ENCODE peak calls at places on chromosomes 6 and 20, in eight cellular contexts. One of them, this sample, is unnamed.

GRCh38 chr20:38303908-38304379 is at the start of gene BPI:
- DNase-seq in transverse colon: no peak
- DNase-seq in NCI-H1436: no peak
- DNase-seq in posterior cingulate gyrus: no peak
- DNase-seq in foreskin fibroblast: no peak
- DNase-seq in cardiac fibroblast: no peak
- DNase-seq in spleen: peak; percentile 88
- DNase-seq in lower leg skin: no peak
- DNase-seq in this sample: peak; percentile 16

GRCh38 chr6:123022980-123023379 is 26.9 kb downstream of the CLVS2 start:
- DNase-seq in transverse colon: no peak
- DNase-seq in lower leg skin: no peak
- DNase-seq in spleen: no peak
- DNase-seq in cardiac fibroblast: peak; percentile 38
- DNase-seq in foreskin fibroblast: no peak
- DNase-seq in posterior cingulate gyrus: no peak
- DNase-seq in NCI-H1436: no peak
- DNase-seq in this sample: no peak

GRCh38 chr20:4973330-4974097 is 27.8 kb downstream of the SLC23A2 start:
- DNase-seq in NCI-H1436: no peak
- DNase-seq in spleen: peak; percentile 85
- DNase-seq in lower leg skin: peak; percentile 89
- DNase-seq in foreskin fibroblast: peak; percentile 88
- DNase-seq in posterior cingulate gyrus: no peak
- DNase-seq in cardiac fibroblast: peak; percentile 86
- DNase-seq in transverse colon: peak; percentile 51
- DNase-seq in this sample: peak; percentile 66

GRCh38 chr20:50303573-50304500 is 113.2 kb downstream of the CEBPB start:
- DNase-seq in posterior cingulate gyrus: peak; percentile 75
- DNase-seq in lower leg skin: peak; percentile 96
- DNase-seq in transverse colon: peak; percentile 81
- DNase-seq in spleen: peak; percentile 66
- DNase-seq in foreskin fibroblast: peak; percentile 77
- DNase-seq in cardiac fibroblast: peak; percentile 85
- DNase-seq in NCI-H1436: peak; percentile 31
- DNase-seq in this sample: no peak

GRCh38 chr20:10448270-10449156 is 13.4 kb downstream of the SLX4IP start:
- DNase-seq in lower leg skin: no peak
- DNase-seq in spleen: no peak
- DNase-seq in NCI-H1436: no peak
- DNase-seq in transverse colon: no peak
- DNase-seq in cardiac fibroblast: no peak
- DNase-seq in posterior cingulate gyrus: no peak
- DNase-seq in foreskin fibroblast: no peak
- DNase-seq in this sample: no peak

GRCh38 chr20:40766790-40767529 is 77.9 kb upstream of the MAFB start:
- DNase-seq in lower leg skin: peak; percentile 45
- DNase-seq in NCI-H1436: no peak
- DNase-seq in cardiac fibroblast: no peak
- DNase-seq in foreskin fibroblast: no peak
- DNase-seq in spleen: no peak
- DNase-seq in posterior cingulate gyrus: no peak
- DNase-seq in transverse colon: no peak
- DNase-seq in this sample: no peak

GRCh38 chr6:80639243-80639642 is 532.8 kb downstream of the BCKDHB start:
- DNase-seq in spleen: no peak
- DNase-seq in lower leg skin: no peak
- DNase-seq in posterior cingulate gyrus: no peak
- DNase-seq in NCI-H1436: no peak
- DNase-seq in foreskin fibroblast: no peak
- DNase-seq in cardiac fibroblast: no peak
- DNase-seq in transverse colon: no peak
- DNase-seq in this sample: no peak

GRCh38 chr20:62740286-62741141 is 31.9 kb downstream of the NTSR1 start:
- DNase-seq in posterior cingulate gyrus: peak; percentile 69
- DNase-seq in transverse colon: peak; percentile 47
- DNase-seq in NCI-H1436: no peak
- DNase-seq in foreskin fibroblast: peak; percentile 92
- DNase-seq in spleen: peak; percentile 88
- DNase-seq in cardiac fibroblast: peak; percentile 94
- DNase-seq in lower leg skin: peak; percentile 92
- DNase-seq in this sample: peak; percentile 71

GRCh38 chr6:112034236-112034990 is 19.5 kb upstream of the CCN6 start:
- DNase-seq in NCI-H1436: no peak
- DNase-seq in spleen: no peak
- DNase-seq in foreskin fibroblast: no peak
- DNase-seq in posterior cingulate gyrus: no peak
- DNase-seq in transverse colon: no peak
- DNase-seq in lower leg skin: no peak
- DNase-seq in cardiac fibroblast: no peak
- DNase-seq in this sample: no peak

GRCh38 chr20:22578221-22579118 is 5.9 kb downstream of the FOXA2 start:
- DNase-seq in lower leg skin: no peak
- DNase-seq in foreskin fibroblast: no peak
- DNase-seq in transverse colon: peak; percentile 22
- DNase-seq in cardiac fibroblast: no peak
- DNase-seq in spleen: no peak
- DNase-seq in posterior cingulate gyrus: no peak
- DNase-seq in NCI-H1436: no peak
- DNase-seq in this sample: no peak

GRCh38 chr6:33958208-33958862 is 154.5 kb upstream of the MLN start:
- DNase-seq in spleen: peak; percentile 32
- DNase-seq in cardiac fibroblast: peak; percentile 6
- DNase-seq in posterior cingulate gyrus: no peak
- DNase-seq in transverse colon: no peak
- DNase-seq in foreskin fibroblast: no peak
- DNase-seq in lower leg skin: no peak
- DNase-seq in NCI-H1436: peak; percentile 55
- DNase-seq in this sample: peak; percentile 25

GRCh38 chr6:36249536-36249935 is 20.3 kb upstream of the PNPLA1 start:
- DNase-seq in posterior cingulate gyrus: no peak
- DNase-seq in foreskin fibroblast: no peak
- DNase-seq in NCI-H1436: no peak
- DNase-seq in lower leg skin: no peak
- DNase-seq in spleen: no peak
- DNase-seq in transverse colon: no peak
- DNase-seq in cardiac fibroblast: peak; percentile 48
- DNase-seq in this sample: no peak

GRCh38 chr20:20228351-20228750 is 139.6 kb upstream of the INSM1 start:
- DNase-seq in NCI-H1436: no peak
- DNase-seq in foreskin fibroblast: no peak
- DNase-seq in cardiac fibroblast: no peak
- DNase-seq in posterior cingulate gyrus: no peak
- DNase-seq in transverse colon: no peak
- DNase-seq in lower leg skin: no peak
- DNase-seq in spleen: no peak
- DNase-seq in this sample: no peak

GRCh38 chr6:2909718-2910117 is 6.6 kb upstream of the SERPINB9 start:
- DNase-seq in lower leg skin: no peak
- DNase-seq in cardiac fibroblast: no peak
- DNase-seq in NCI-H1436: no peak
- DNase-seq in posterior cingulate gyrus: no peak
- DNase-seq in spleen: no peak
- DNase-seq in transverse colon: no peak
- DNase-seq in foreskin fibroblast: no peak
- DNase-seq in this sample: peak; percentile 51

GRCh38 chr6:35719830-35720733 is 16.8 kb upstream of the ARMC12 start:
- DNase-seq in lower leg skin: peak; percentile 85
- DNase-seq in NCI-H1436: no peak
- DNase-seq in cardiac fibroblast: peak; percentile 60
- DNase-seq in foreskin fibroblast: peak; percentile 49
- DNase-seq in spleen: peak; percentile 90
- DNase-seq in transverse colon: peak; percentile 50
- DNase-seq in posterior cingulate gyrus: peak; percentile 73
- DNase-seq in this sample: peak; percentile 58

GRCh38 chr6:78947529-78947928 is 80.2 kb downstream of the IRAK1BP1 start:
- DNase-seq in transverse colon: no peak
- DNase-seq in NCI-H1436: no peak
- DNase-seq in spleen: no peak
- DNase-seq in posterior cingulate gyrus: no peak
- DNase-seq in cardiac fibroblast: peak; percentile 37
- DNase-seq in lower leg skin: no peak
- DNase-seq in foreskin fibroblast: no peak
- DNase-seq in this sample: no peak

GRCh38 chr20:46584508-46584907 is 34.1 kb upstream of the OCSTAMP start:
- DNase-seq in posterior cingulate gyrus: no peak
- DNase-seq in spleen: no peak
- DNase-seq in cardiac fibroblast: no peak
- DNase-seq in foreskin fibroblast: no peak
- DNase-seq in transverse colon: no peak
- DNase-seq in NCI-H1436: no peak
- DNase-seq in lower leg skin: no peak
- DNase-seq in this sample: no peak

GRCh38 chr6:69690986-69691385 is 105.8 kb downstream of the LMBRD1 start:
- DNase-seq in posterior cingulate gyrus: no peak
- DNase-seq in lower leg skin: no peak
- DNase-seq in cardiac fibroblast: no peak
- DNase-seq in foreskin fibroblast: no peak
- DNase-seq in spleen: no peak
- DNase-seq in transverse colon: no peak
- DNase-seq in NCI-H1436: no peak
- DNase-seq in this sample: no peak

GRCh38 chr6:29723666-29724588 is 693 bp downstream of the HLA-F start:
- DNase-seq in NCI-H1436: no peak
- DNase-seq in foreskin fibroblast: no peak
- DNase-seq in cardiac fibroblast: peak; percentile 5
- DNase-seq in spleen: peak; percentile 91
- DNase-seq in posterior cingulate gyrus: no peak
- DNase-seq in lower leg skin: peak; percentile 92
- DNase-seq in transverse colon: peak; percentile 72
- DNase-seq in this sample: peak; percentile 84

GRCh38 chr20:14782731-14783130 is 445.3 kb upstream of the FLRT3 start:
- DNase-seq in transverse colon: no peak
- DNase-seq in foreskin fibroblast: no peak
- DNase-seq in posterior cingulate gyrus: no peak
- DNase-seq in cardiac fibroblast: no peak
- DNase-seq in spleen: no peak
- DNase-seq in lower leg skin: no peak
- DNase-seq in NCI-H1436: no peak
- DNase-seq in this sample: no peak

GRCh38 chr20:25256226-25256859 is 8.5 kb downstream of the PYGB start:
- DNase-seq in foreskin fibroblast: no peak
- DNase-seq in posterior cingulate gyrus: no peak
- DNase-seq in NCI-H1436: no peak
- DNase-seq in lower leg skin: peak; percentile 83
- DNase-seq in transverse colon: peak; percentile 4
- DNase-seq in cardiac fibroblast: peak; percentile 50
- DNase-seq in spleen: no peak
- DNase-seq in this sample: no peak

GRCh38 chr6:4935981-4936680 is 67.7 kb downstream of the RPP40 start:
- DNase-seq in lower leg skin: no peak
- DNase-seq in foreskin fibroblast: no peak
- DNase-seq in cardiac fibroblast: no peak
- DNase-seq in NCI-H1436: peak; percentile 25
- DNase-seq in transverse colon: no peak
- DNase-seq in posterior cingulate gyrus: no peak
- DNase-seq in spleen: no peak
- DNase-seq in this sample: no peak

GRCh38 chr20:18388860-18389259 is 78.0 kb downstream of the DZANK1 start:
- DNase-seq in spleen: no peak
- DNase-seq in cardiac fibroblast: peak; percentile 81
- DNase-seq in posterior cingulate gyrus: no peak
- DNase-seq in lower leg skin: no peak
- DNase-seq in transverse colon: no peak
- DNase-seq in foreskin fibroblast: peak; percentile 48
- DNase-seq in NCI-H1436: no peak
- DNase-seq in this sample: no peak

GRCh38 chr6:112833546-112834215 is 486.6 kb downstream of the RFPL4B start:
- DNase-seq in transverse colon: no peak
- DNase-seq in posterior cingulate gyrus: peak; percentile 59
- DNase-seq in foreskin fibroblast: peak; percentile 10
- DNase-seq in spleen: no peak
- DNase-seq in lower leg skin: no peak
- DNase-seq in NCI-H1436: no peak
- DNase-seq in cardiac fibroblast: peak; percentile 46
- DNase-seq in this sample: no peak

GRCh38 chr20:37804584-37805566 is 98.1 kb upstream of the VSTM2L start:
- DNase-seq in foreskin fibroblast: no peak
- DNase-seq in cardiac fibroblast: peak; percentile 19
- DNase-seq in spleen: peak; percentile 84
- DNase-seq in posterior cingulate gyrus: peak; percentile 74
- DNase-seq in NCI-H1436: no peak
- DNase-seq in lower leg skin: no peak
- DNase-seq in transverse colon: peak; percentile 52
- DNase-seq in this sample: peak; percentile 9

GRCh38 chr6:14384175-14384949 is 266.8 kb downstream of the CD83 start:
- DNase-seq in foreskin fibroblast: no peak
- DNase-seq in NCI-H1436: peak; percentile 86
- DNase-seq in spleen: no peak
- DNase-seq in lower leg skin: no peak
- DNase-seq in transverse colon: no peak
- DNase-seq in posterior cingulate gyrus: no peak
- DNase-seq in cardiac fibroblast: no peak
- DNase-seq in this sample: no peak

GRCh38 chr6:106496791-106497190 is 132.5 kb downstream of the RTN4IP1 start:
- DNase-seq in spleen: no peak
- DNase-seq in foreskin fibroblast: no peak
- DNase-seq in cardiac fibroblast: no peak
- DNase-seq in posterior cingulate gyrus: no peak
- DNase-seq in transverse colon: no peak
- DNase-seq in NCI-H1436: no peak
- DNase-seq in lower leg skin: no peak
- DNase-seq in this sample: no peak

GRCh38 chr6:137233561-137234504 is 14.6 kb upstream of the IFNGR1 start:
- DNase-seq in foreskin fibroblast: peak; percentile 64
- DNase-seq in NCI-H1436: no peak
- DNase-seq in posterior cingulate gyrus: no peak
- DNase-seq in spleen: no peak
- DNase-seq in lower leg skin: no peak
- DNase-seq in cardiac fibroblast: peak; percentile 96
- DNase-seq in transverse colon: no peak
- DNase-seq in this sample: no peak

GRCh38 chr20:23684261-23684660 is 4.6 kb downstream of the CST4 start:
- DNase-seq in posterior cingulate gyrus: no peak
- DNase-seq in spleen: no peak
- DNase-seq in foreskin fibroblast: no peak
- DNase-seq in transverse colon: no peak
- DNase-seq in cardiac fibroblast: no peak
- DNase-seq in NCI-H1436: no peak
- DNase-seq in lower leg skin: no peak
- DNase-seq in this sample: no peak

GRCh38 chr6:79453558-79454042 is 83.6 kb downstream of the LCA5 start:
- DNase-seq in foreskin fibroblast: peak; percentile 41
- DNase-seq in posterior cingulate gyrus: no peak
- DNase-seq in spleen: no peak
- DNase-seq in NCI-H1436: no peak
- DNase-seq in lower leg skin: no peak
- DNase-seq in cardiac fibroblast: peak; percentile 81
- DNase-seq in transverse colon: no peak
- DNase-seq in this sample: no peak

GRCh38 chr6:69220293-69220847 is 576.4 kb downstream of the LMBRD1 start:
- DNase-seq in NCI-H1436: no peak
- DNase-seq in foreskin fibroblast: no peak
- DNase-seq in cardiac fibroblast: no peak
- DNase-seq in lower leg skin: no peak
- DNase-seq in transverse colon: no peak
- DNase-seq in posterior cingulate gyrus: no peak
- DNase-seq in spleen: no peak
- DNase-seq in this sample: no peak

GRCh38 chr6:14598017-14598864 is 480.7 kb downstream of the CD83 start:
- DNase-seq in lower leg skin: no peak
- DNase-seq in spleen: no peak
- DNase-seq in posterior cingulate gyrus: no peak
- DNase-seq in transverse colon: no peak
- DNase-seq in foreskin fibroblast: no peak
- DNase-seq in NCI-H1436: no peak
- DNase-seq in cardiac fibroblast: no peak
- DNase-seq in this sample: no peak